ENCODE peak calls at places on chromosomes 6 and 20, in seven cellular contexts. V is stimulated activated CD4-positive, alpha-beta T cell treated with anti-CD3 and anti-CD28 coated beads, Interleukin-2, amount 100 ng/mL, for 48 hours; S is T-helper 9 cell; Y is ELR; J is RPMI8226; X is mucosa of gallbladder; I is T-helper 2 cell. L is an unnamed sample.

GRCh38 chr20:39822667-39823066 is 860.5 kb downstream of the DHX35 start:
- DNase-seq in S (no peak), J (no peak), V (no peak), Y (peak; percentile 62), I (no peak), X (no peak), L (no peak)

GRCh38 chr20:10982692-10983091 is 308.9 kb upstream of the JAG1 start:
- DNase-seq in Y (peak; percentile 68), V (no peak), X (peak; percentile 28), J (no peak), S (no peak), I (no peak), L (no peak)

GRCh38 chr20:59583428-59584277 is 20.7 kb upstream of the PHACTR3 start:
- DNase-seq in Y (no peak), X (peak; percentile 39), S (no peak), I (no peak), V (no peak), J (no peak), L (no peak)

GRCh38 chr6:111087871-111088667 is 766 bp downstream of the SLC16A10 start:
- DNase-seq in S (peak; percentile 43), I (peak; percentile 43), Y (peak; percentile 32), J (peak; percentile 84), V (peak; percentile 34), X (no peak), L (no peak)

GRCh38 chr6:13494137-13494536 is 6.7 kb upstream of the GFOD1 start:
- DNase-seq in S (no peak), J (no peak), I (no peak), V (no peak), X (no peak), Y (no peak), L (no peak)

GRCh38 chr6:21826031-21826430 is 232.5 kb downstream of the SOX4 start:
- DNase-seq in J (no peak), Y (no peak), S (no peak), X (no peak), V (no peak), I (no peak), L (no peak)

GRCh38 chr6:72817208-72817607 is 195.3 kb downstream of the KCNQ5 start:
- DNase-seq in S (no peak), V (no peak), I (no peak), J (no peak), Y (no peak), X (no peak), L (no peak)

GRCh38 chr6:44472250-44472945 is 84.9 kb downstream of the CDC5L start:
- DNase-seq in Y (no peak), J (no peak), X (no peak), S (no peak), I (no peak), V (no peak), L (no peak)

GRCh38 chr20:19840111-19840705 is 82.2 kb downstream of the RIN2 start:
- DNase-seq in S (no peak), V (no peak), Y (no peak), J (no peak), I (no peak), X (no peak), L (no peak)

GRCh38 chr6:11058406-11058805 is 14.3 kb upstream of the ELOVL2 start:
- DNase-seq in I (no peak), J (no peak), S (no peak), V (no peak), X (no peak), Y (no peak), L (no peak)

GRCh38 chr20:57768519-57768918 is 58.7 kb upstream of the PMEPA1 start:
- DNase-seq in S (no peak), I (no peak), V (no peak), X (no peak), J (no peak), Y (no peak), L (no peak)

GRCh38 chr20:50730765-50731054 is 670 bp upstream of the PARD6B start:
- DNase-seq in S (no peak), V (no peak), Y (no peak), X (no peak), J (no peak), I (no peak), L (no peak)

GRCh38 chr6:75196051-75196743 is 9.7 kb downstream of the COL12A1 start:
- DNase-seq in I (no peak), J (no peak), S (no peak), V (no peak), X (no peak), Y (peak; percentile 88), L (no peak)

GRCh38 chr6:115613488-115613887 is 447.2 kb downstream of the FRK start:
- DNase-seq in I (no peak), J (no peak), X (no peak), Y (peak; percentile 70), S (no peak), V (no peak), L (no peak)

GRCh38 chr6:15491255-15491985 is 171.4 kb downstream of the DTNBP1 start:
- DNase-seq in X (peak; percentile 79), S (peak; percentile 50), J (peak; percentile 73), Y (peak; percentile 76), I (peak; percentile 12), V (peak; percentile 69), L (peak; percentile 36)

L was measured in NCI-H460.